ENCODE peak calls at places on chromosome 9, in five cellular contexts. N is ELR; D is T-helper 9 cell; O is activated gamma-delta T cell treated with Interleukin-2 at 50 U/mL for 16 hours; L is activated CD4-positive, CD25-positive, alpha-beta regulatory T cell treated with anti-CD3 and anti-CD28 coated beads, Interleukin-2, amount 50 U/mL, for 72 hours. B is an unnamed sample.

GRCh38 chr9:113428062-113428600 is 17.6 kb downstream of the C9orf43 start:
- DNase-seq in N (no peak), D (no peak), O (no peak), L (no peak), B (no peak)

GRCh38 chr9:16809912-16810610 is 60.4 kb downstream of the BNC2 start:
- DNase-seq in N (no peak), D (no peak), O (no peak), L (no peak), B (no peak)

GRCh38 chr9:117860849-117861248 is 156.6 kb downstream of the TLR4 start:
- DNase-seq in N (no peak), D (no peak), O (no peak), L (no peak), B (no peak)

GRCh38 chr9:129570450-129571297 is 50.2 kb downstream of the C9orf50 start:
- DNase-seq in N (peak; percentile 96), D (no peak), O (no peak), L (no peak), B (no peak)

GRCh38 chr9:114308361-114308950 is 14.4 kb upstream of the ORM1 start:
- DNase-seq in N (no peak), D (no peak), O (no peak), L (no peak), B (no peak)

GRCh38 chr9:121463026-121463827 is 36.4 kb downstream of the GGTA1 start:
- DNase-seq in N (peak; percentile 36), D (no peak), O (no peak), L (no peak), B (no peak)

GRCh38 chr9:105858284-105858683 is 163.9 kb downstream of the TMEM38B start:
- DNase-seq in N (no peak), D (no peak), O (no peak), L (no peak), B (no peak)

GRCh38 chr9:108040783-108041182 is 551.2 kb upstream of the KLF4 start:
- DNase-seq in N (peak; percentile 86), D (no peak), O (no peak), L (no peak), B (no peak)

GRCh38 chr9:75539558-75539957 is 350.9 kb upstream of the PCSK5 start:
- DNase-seq in N (no peak), D (no peak), O (no peak), L (no peak), B (no peak)

B was measured in T-helper 1 cell.